ENCODE peak calls at places on chromosomes 12 and 14, in six cellular contexts. D, O, K, F, S and B are unnamed samples.
A peak's percentile ranks its signal among the peaks of the same experiment; 100 is the strongest.

GRCh38 chr14:91029451-91030217 is 30.8 kb downstream of the RPS6KA5 start:
- DNase-seq in D (no peak), O (no peak), K (no peak), F (no peak), S (no peak), B (no peak)

GRCh38 chr14:31944256-31945073 is 132.6 kb upstream of the ARHGAP5 start:
- DNase-seq in D (peak; percentile 57), O (no peak), K (no peak), F (no peak), S (no peak), B (no peak)

GRCh38 chr12:80551897-80552296 is 107.9 kb downstream of the PTPRQ start:
- DNase-seq in D (no peak), O (no peak), K (no peak), F (no peak), S (peak; percentile 93), B (no peak)

GRCh38 chr14:65168840-65169239 is 66.5 kb upstream of the MAX start:
- DNase-seq in D (no peak), O (no peak), K (no peak), F (no peak), S (peak; percentile 58), B (no peak)

GRCh38 chr12:124392271-124392990 is 97.5 kb downstream of the RFLNA start:
- DNase-seq in D (no peak), O (peak; percentile 80), K (no peak), F (no peak), S (peak; percentile 80), B (no peak)

GRCh38 chr14:85934123-85934885 is 404.4 kb downstream of the FLRT2 start:
- DNase-seq in D (peak; percentile 38), O (peak; percentile 60), K (peak; percentile 27), F (peak; percentile 72), S (peak; percentile 42), B (no peak)

GRCh38 chr12:79934309-79935020 is 432 bp downstream of the PPP1R12A start:
- DNase-seq in D (peak; percentile 39), O (no peak), K (peak; percentile 60), F (peak; percentile 57), S (no peak), B (peak; percentile 51)

GRCh38 chr14:25833341-25834121 is 764.3 kb downstream of the NOVA1 start:
- DNase-seq in D (peak; percentile 27), O (peak; percentile 81), K (no peak), F (no peak), S (peak; percentile 56), B (no peak)

GRCh38 chr14:88955470-88955869 is 131.0 kb downstream of the TTC8 start:
- DNase-seq in D (no peak), O (no peak), K (no peak), F (no peak), S (no peak), B (no peak)

GRCh38 chr12:16531623-16532022 is 74.3 kb downstream of the LMO3 start:
- DNase-seq in D (peak; percentile 36), O (no peak), K (no peak), F (no peak), S (no peak), B (no peak)

GRCh38 chr14:100149789-100150611 is 9.4 kb downstream of the DEGS2 start:
- DNase-seq in D (peak; percentile 75), O (no peak), K (no peak), F (no peak), S (peak; percentile 27), B (peak; percentile 65)

GRCh38 chr12:104358353-104359003 is 54.9 kb downstream of the EID3 start:
- DNase-seq in D (peak; percentile 70), O (peak; percentile 89), K (peak; percentile 56), F (peak; percentile 59), S (peak; percentile 67), B (peak; percentile 63)

GRCh38 chr12:47079365-47079893 is at the start of gene PCED1B:
- DNase-seq in D (peak; percentile 70), O (peak; percentile 91), K (peak; percentile 84), F (peak; percentile 52), S (peak; percentile 85), B (peak; percentile 84)

GRCh38 chr12:24991209-24992049 is 42.5 kb upstream of the BCAT1 start:
- DNase-seq in D (no peak), O (no peak), K (no peak), F (peak; percentile 59), S (peak; percentile 72), B (no peak)

DNA sequence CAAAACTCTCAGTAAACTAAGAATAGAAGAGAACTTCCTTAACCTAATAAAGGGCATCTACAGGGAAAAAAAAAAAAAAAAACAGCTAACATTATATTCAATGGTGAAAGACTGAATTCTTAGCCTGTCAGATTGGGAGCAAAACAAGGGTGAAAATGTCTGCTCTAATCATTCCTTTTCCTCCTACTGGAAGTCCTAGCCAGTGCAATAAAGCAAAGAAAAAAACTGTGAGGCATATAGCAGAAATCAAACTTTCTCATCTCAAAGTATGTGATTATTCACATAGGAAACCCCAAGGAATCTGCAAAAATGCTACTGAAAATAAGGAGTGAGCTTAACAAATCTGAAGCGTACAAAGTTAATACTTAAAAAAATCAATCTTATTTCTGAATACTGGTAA is 170.7 kb downstream of the NUAK1 start:
- DNase-seq in D (no peak), O (no peak), K (no peak), F (no peak), S (peak; percentile 18), B (no peak)
- H3K27ac ChIP-seq in D (no peak overlapping the region), O (no peak overlapping the region), K (no peak overlapping the region), F (no peak overlapping the region), S (no peak overlapping the region), B (no peak overlapping the region)

GRCh38 chr12:109356586-109356985 is 8.9 kb downstream of the MYO1H start:
- DNase-seq in D (no peak), O (no peak), K (no peak), F (no peak), S (no peak), B (no peak)

GRCh38 chr12:109358154-109358869 is 10.6 kb downstream of the MYO1H start:
- DNase-seq in D (no peak), O (no peak), K (no peak), F (no peak), S (peak; percentile 45), B (no peak)

DNA sequence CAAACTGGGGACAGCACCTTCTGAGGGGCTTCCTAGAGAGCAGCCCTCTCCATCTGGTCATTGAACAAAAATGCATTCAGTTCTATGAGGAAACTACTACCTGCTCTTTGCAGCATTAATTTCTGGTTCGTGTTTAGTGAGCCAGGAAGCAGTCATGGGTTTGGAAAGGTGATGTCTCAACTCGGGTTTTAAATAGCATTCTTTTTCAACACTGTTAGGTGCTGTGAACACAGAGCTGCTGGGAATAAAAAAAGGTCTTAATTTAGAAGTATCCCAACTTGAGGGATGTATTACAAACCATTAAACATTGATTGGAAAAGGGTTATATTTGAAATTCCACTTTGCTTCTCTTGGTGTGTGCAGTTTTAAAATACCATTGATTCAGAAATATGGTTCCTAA is 9.3 kb downstream of the MYO1H start:
- DNase-seq in D (no peak), O (no peak), K (no peak), F (no peak), S (no peak), B (no peak)
- H3K4me3 ChIP-seq in D (no peak overlapping the region), O (no peak overlapping the region), K (no peak overlapping the region), F (no peak overlapping the region), S (no peak overlapping the region), B (no peak overlapping the region)

DNA sequence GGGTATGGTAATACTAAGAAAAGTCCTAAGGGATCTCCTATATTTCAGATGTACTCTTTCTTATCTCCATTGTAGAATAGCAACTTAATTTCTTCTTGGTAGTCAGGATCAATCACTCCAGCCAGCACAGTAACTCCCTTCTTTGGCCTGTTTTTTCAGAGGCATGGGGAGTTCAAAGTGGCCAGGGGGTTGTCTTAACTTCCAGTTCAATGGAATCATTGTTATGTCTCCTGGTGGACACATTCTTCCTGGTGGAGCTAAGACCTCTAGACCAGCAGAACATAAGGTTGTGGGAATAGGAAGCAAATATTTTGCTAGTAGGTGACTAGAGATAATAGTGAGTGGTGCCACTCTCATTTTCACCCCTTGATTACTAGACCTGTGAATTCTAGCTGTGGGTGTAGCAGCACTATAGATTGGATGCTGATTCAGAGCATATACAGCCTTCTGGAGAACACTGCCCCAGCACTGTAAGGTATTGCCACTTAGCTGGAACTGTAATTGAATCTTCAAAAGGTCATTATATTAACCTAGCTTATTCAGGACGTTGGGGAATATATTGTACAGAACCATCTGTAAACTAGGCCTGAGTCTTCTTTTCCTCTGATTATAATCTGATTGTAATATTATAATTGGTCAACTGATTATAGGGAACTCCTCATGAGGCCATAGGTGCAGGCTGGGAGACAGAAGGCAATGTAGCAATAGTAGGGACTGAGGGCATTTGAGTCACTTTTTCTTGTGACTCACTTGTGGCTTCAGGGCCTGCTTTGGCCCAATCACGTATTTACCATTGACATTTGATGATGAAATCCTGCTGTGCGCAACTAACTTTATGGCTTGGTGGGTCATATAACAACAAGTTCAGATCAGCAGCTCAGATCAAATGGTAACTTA is 60.2 kb upstream of the ATP2B1 start:
- DNase-seq in D (no peak), O (no peak), K (no peak), F (no peak), S (peak; percentile 98), B (no peak)
- H3K27ac ChIP-seq in D (no peak overlapping the region), O (no peak overlapping the region), K (no peak overlapping the region), F (no peak overlapping the region), S (peak overlapping the region; percentile 72), B (no peak overlapping the region)

DNA sequence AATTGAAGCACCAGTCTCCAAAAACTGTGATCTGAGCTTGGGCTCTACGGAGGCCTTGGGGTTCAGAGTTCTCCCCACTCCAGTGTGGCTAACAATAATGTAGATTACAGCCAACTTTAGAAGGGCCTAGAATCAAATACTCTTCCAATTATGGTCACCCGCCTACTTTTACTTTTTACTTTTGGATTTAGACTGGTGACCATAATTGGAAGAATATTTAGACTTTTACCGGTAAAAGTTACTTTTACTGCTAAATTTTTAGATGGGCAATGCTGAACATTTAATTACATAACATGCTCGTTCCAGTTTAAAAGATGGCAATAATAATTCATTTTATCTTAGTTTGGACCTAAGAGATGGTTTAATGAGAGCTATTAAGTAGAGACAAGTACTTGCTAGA is 39.2 kb downstream of the PPTC7 start:
- DNase-seq in D (no peak), O (no peak), K (no peak), F (no peak), S (no peak), B (no peak)
- H3K4me3 ChIP-seq in D (no peak overlapping the region), O (no peak overlapping the region), K (no peak overlapping the region), F (no peak overlapping the region), S (no peak overlapping the region), B (no peak overlapping the region)

DNA sequence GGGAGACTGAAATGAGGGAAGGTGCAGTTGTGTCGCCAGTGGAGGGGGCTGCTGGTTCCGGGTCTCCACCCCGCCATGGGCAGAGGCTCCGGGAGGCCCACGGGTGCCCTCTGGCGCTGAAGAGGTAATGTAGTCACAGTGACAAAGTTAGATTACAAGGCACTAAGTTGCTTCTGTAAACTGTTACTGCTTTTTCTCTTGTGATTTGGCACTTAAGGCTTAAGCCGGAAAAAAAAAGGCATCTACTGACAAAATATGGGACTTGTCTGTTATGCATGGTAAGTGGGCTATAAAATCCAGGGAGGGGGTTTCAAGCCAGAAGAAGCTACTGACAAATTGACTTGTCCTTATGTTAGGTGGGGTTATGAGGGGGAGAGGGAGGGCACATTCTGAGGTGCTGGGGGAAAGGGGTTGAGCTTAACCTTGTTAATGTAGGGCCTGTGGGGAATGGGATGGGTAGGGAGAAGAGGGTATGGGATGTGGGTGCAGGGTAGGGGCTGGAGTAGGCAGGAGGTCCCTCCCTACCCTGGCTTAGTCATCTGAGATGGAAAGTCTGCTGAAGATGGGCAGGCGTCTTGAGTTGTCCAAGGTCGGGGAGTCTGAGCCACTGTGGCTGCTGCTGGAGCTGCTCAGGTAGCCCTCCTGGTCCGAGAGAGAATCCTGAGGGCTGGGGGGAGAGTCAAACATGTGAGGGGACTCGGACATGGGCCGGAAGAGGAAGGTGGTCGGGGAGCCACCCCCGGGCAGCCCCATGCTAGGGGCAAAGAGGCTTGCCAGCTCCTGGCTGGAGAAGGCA is 3.7 kb downstream of the ZFP36L1 start:
- DNase-seq in D (peak; percentile 88), O (peak; percentile 91), K (peak; percentile 88), F (peak; percentile 89), S (peak; percentile 88), B (peak; percentile 83)
- H3K27ac ChIP-seq in D (peak overlapping the region; percentile 100), O (peak overlapping the region; percentile 11), K (peak overlapping the region; percentile 97), F (peak overlapping the region; percentile 99), S (peak overlapping the region; percentile 100), B (peak overlapping the region; percentile 95)